ENCODE peak calls at places on chromosomes 7 and 10, in six cellular contexts. V, D, P, I, B and U are unnamed samples. For H3K9me3, the result is how much of the 10 kb centered on the place peaks cover.

GRCh38 chr7:131502810-131503545 is 53.5 kb downstream of the PODXL start:
- ATAC-seq in V (peak), D (peak), P (peak), I (no peak), B (peak), U (peak)

GRCh38 chr10:102384053-102384452 is 11.5 kb upstream of the NFKB2 start:
- ATAC-seq in V (peak), D (peak), P (no peak), I (peak), B (no peak), U (no peak)

GRCh38 chr10:77859200-77859864 is 67.2 kb downstream of the DLG5 start:
- ATAC-seq in V (no peak), D (peak), P (peak), I (no peak), B (no peak), U (no peak)

GRCh38 chr7:3008386-3008785 is 35.3 kb downstream of the CARD11 start:
- ATAC-seq in V (no peak), D (no peak), P (no peak), I (no peak), B (no peak), U (no peak)

GRCh38 chr10:128124813-128125403 is 1.3 kb downstream of the MKI67 start:
- ATAC-seq in V (peak), D (no peak), P (no peak), I (no peak), B (no peak), U (no peak)

GRCh38 chr10:54402576-54402975 is 398.5 kb downstream of the PCDH15 start:
- ATAC-seq in V (no peak), D (peak), P (no peak), I (no peak), B (no peak), U (no peak)

GRCh38 chr10:28382520-28383269 is 79.8 kb upstream of the MPP7 start:
- ATAC-seq in V (no peak), D (no peak), P (peak), I (no peak), B (no peak), U (no peak)

GRCh38 chr10:48807786-48808185 is 123.1 kb downstream of the WDFY4 start:
- ATAC-seq in V (no peak), D (no peak), P (no peak), I (no peak), B (peak), U (no peak)

GRCh38 chr10:127913368-127913759 is 6.5 kb downstream of the PTPRE start:
- ATAC-seq in V (no peak), D (no peak), P (no peak), I (no peak), B (peak), U (no peak)

GRCh38 chr10:110022716-110023504 is 15.1 kb downstream of the ADD3 start:
- ATAC-seq in V (peak), D (no peak), P (peak), I (no peak), B (peak), U (no peak)

GRCh38 chr10:59134302-59134701 is 42.1 kb upstream of the PHYHIPL start:
- ATAC-seq in V (no peak), D (peak), P (no peak), I (no peak), B (peak), U (no peak)

GRCh38 chr7:125661006-125661405 is 731.4 kb upstream of the POT1 start:
- ATAC-seq in V (peak), D (no peak), P (no peak), I (no peak), B (no peak), U (no peak)

GRCh38 chr7:105673367-105674188 is 92.3 kb upstream of the EFCAB10 start:
- ATAC-seq in V (no peak), D (peak), P (no peak), I (no peak), B (peak), U (peak)

GRCh38 chr10:81909453-81909852 is 34.5 kb downstream of the NRG3 start:
- ATAC-seq in V (no peak), D (no peak), P (no peak), I (no peak), B (no peak), U (no peak)

GRCh38 chr7:46993396-46993795 is 588.5 kb downstream of the TNS3 start:
- ATAC-seq in V (no peak), D (no peak), P (peak), I (no peak), B (no peak), U (no peak)

GRCh38 chr7:159272739-159273138 is 128.1 kb upstream of the VIPR2 start:
- ATAC-seq in V (no peak), D (no peak), P (no peak), I (no peak), B (no peak), U (no peak)
- H3K9me3 ChIP-seq in V (under half), D (under half), P (under half), I (under half), B (under half), U (under half)

GRCh38 chr10:95411635-95412034 is 120.8 kb upstream of the PDLIM1 start:
- ATAC-seq in V (no peak), D (no peak), P (no peak), I (no peak), B (no peak), U (no peak)

GRCh38 chr10:95406651-95407280 is 116.0 kb upstream of the PDLIM1 start:
- ATAC-seq in V (peak), D (peak), P (no peak), I (no peak), B (peak), U (peak)

GRCh38 chr10:95407546-95407945 is 116.7 kb upstream of the PDLIM1 start:
- ATAC-seq in V (no peak), D (no peak), P (no peak), I (no peak), B (no peak), U (no peak)

GRCh38 chr10:95408148-95408930 is 117.5 kb upstream of the PDLIM1 start:
- ATAC-seq in V (no peak), D (peak), P (no peak), I (no peak), B (no peak), U (peak)

DNA sequence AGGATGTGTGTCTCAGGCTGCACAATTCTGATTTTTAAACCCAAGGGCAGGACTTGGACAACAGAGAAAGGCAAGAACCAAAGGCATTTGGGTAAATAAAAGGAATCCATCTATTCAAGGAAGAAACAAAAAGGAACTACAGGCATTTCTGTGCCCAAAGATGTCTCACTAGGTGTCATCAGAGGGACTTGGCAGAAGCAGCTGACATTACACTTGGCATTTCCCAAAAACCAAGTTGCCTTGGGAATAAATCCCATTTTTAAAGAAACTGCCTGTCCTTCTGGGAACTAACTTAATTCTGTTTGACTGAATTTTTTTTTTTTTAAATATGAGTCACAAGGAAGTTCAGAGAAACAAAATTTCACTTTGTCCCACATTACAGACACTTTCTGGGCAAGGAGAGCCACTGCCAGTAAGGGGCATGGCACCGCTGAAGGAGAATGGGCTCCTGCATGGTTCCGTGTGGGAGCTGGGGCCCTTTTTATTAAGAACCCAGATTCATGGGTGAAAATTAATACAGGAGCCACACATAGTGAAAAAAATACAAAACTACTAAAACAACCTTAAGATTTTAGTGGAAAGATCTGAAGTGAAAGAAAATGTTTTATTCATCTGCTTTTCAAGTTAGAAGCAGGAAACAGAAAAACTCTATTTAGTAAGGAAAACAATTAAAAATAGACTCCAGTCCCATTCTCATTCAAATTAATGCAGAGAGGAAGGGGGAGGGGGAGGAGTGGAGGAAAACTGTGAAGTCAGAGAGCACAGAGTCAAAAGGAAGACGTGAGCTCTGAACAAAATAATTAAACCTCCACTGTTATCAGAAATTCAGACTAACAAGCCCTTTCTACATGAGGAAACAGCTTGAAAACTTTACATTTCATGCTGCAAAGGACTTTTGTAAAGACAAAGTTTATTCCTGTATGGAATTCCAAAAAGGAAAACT is 118.4 kb upstream of the PDLIM1 start:
- ATAC-seq in V (no peak), D (peak), P (no peak), I (no peak), B (no peak), U (peak)
- TF ChIP-seq POLR2A in V (no peak), D (no peak), P (no peak), I (no peak), B (no peak), U (no peak)

GRCh38 chr7:153440781-153441180 is 611.4 kb upstream of the DPP6 start:
- ATAC-seq in V (no peak), D (no peak), P (no peak), I (no peak), B (no peak), U (no peak)

GRCh38 chr7:153445641-153446040 is 606.6 kb upstream of the DPP6 start:
- ATAC-seq in V (no peak), D (no peak), P (no peak), I (no peak), B (no peak), U (no peak)

GRCh38 chr7:153444591-153444990 is 607.6 kb upstream of the DPP6 start:
- ATAC-seq in V (no peak), D (no peak), P (no peak), I (no peak), B (no peak), U (no peak)

GRCh38 chr7:153446490-153446889 is 605.7 kb upstream of the DPP6 start:
- ATAC-seq in V (peak), D (no peak), P (no peak), I (no peak), B (no peak), U (no peak)

DNA sequence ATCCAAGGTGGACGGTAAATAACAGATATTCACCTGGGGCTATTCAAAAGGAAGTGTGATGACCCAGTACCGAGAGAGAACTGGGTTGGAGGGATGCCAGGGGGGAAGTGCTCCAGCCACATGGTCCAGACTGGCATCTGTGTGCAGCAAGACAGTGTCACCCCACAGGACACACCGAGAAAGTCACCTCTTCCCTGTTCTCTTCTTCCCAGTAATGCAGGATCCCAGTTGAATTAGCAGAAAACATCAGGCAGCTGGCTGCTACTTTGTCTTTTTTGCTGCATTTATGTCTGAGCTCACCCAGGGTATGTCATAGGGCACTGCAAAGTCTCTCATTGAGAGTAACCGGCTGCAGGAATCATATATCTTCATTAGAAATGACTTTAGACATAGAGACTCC is 609.2 kb upstream of the DPP6 start:
- ATAC-seq in V (no peak), D (no peak), P (no peak), I (no peak), B (no peak), U (no peak)
- H3K9me3 ChIP-seq in V (under half), D (under half), P (under half), I (under half), B (under half), U (under half)

GRCh38 chr7:102009628-102010027 is 192.2 kb downstream of the CUX1 start:
- ATAC-seq in V (no peak), D (no peak), P (peak), I (no peak), B (no peak), U (no peak)
- TF ChIP-seq POLR2A in V (no peak), D (no peak), P (no peak), I (no peak), B (no peak), U (no peak)

GRCh38 chr7:158188676-158189075 is 398.9 kb downstream of the PTPRN2 start:
- ATAC-seq in V (no peak), D (no peak), P (no peak), I (no peak), B (no peak), U (no peak)
- H3K9me3 ChIP-seq in V (under half), D (under half), P (half or more), I (under half), B (under half), U (under half)

GRCh38 chr7:1042161-1042833 is 2.0 kb upstream of the GPR146 start:
- ATAC-seq in V (no peak), D (no peak), P (no peak), I (no peak), B (peak), U (no peak)

GRCh38 chr7:1045727-1046063 is 1.3 kb downstream of the GPR146 start:
- ATAC-seq in V (no peak), D (no peak), P (no peak), I (no peak), B (no peak), U (no peak)

GRCh38 chr7:1043552-1044188 is 676 bp upstream of the GPR146 start:
- ATAC-seq in V (peak), D (peak), P (no peak), I (no peak), B (peak), U (no peak)

GRCh38 chr7:1045038-1045726 is 836 bp downstream of the GPR146 start:
- ATAC-seq in V (no peak), D (peak), P (no peak), I (no peak), B (no peak), U (no peak)

GRCh38 chr7:1044189-1045037 is at the start of gene GPR146:
- ATAC-seq in V (peak), D (peak), P (peak), I (peak), B (peak), U (peak)
- TF ChIP-seq POLR2A in V (no peak), D (peak), P (no peak), I (peak), B (peak), U (peak)

GRCh38 chr7:157561816-157562410 is 225.1 kb downstream of the DNAJB6 start:
- ATAC-seq in V (no peak), D (no peak), P (no peak), I (no peak), B (no peak), U (no peak)
- H3K9me3 ChIP-seq in V (under half), D (under half), P (half or more), I (under half), B (under half), U (under half)

GRCh38 chr7:97269741-97270140 is 152.2 kb downstream of the SDHAF3 start:
- ATAC-seq in V (no peak), D (no peak), P (no peak), I (no peak), B (no peak), U (peak)
- TF ChIP-seq POLR2A in V (no peak), D (no peak), P (no peak), I (no peak), B (no peak), U (no peak)